ENCODE peak calls at places on chromosome 19, in eight cellular contexts. B, M, I, S, U, L, W and T are unnamed samples.

GRCh38 chr19:19670070-19670551 is 1.5 kb downstream of the ZNF101 start:
- DNase-seq in B (no peak), M (no peak), I (no peak), S (no peak), U (no peak), L (no peak), W (peak; percentile 17), T (no peak)

GRCh38 chr19:52896431-52897148 is 845 bp downstream of the ZNF320 start:
- DNase-seq in B (peak; percentile 11), M (no peak), I (no peak), S (peak; percentile 53), U (peak; percentile 66), L (peak; percentile 10), W (peak; percentile 82), T (no peak)

GRCh38 chr19:38733493-38734175 is 10.6 kb downstream of the CAPN12 start:
- DNase-seq in B (no peak), M (no peak), I (no peak), S (no peak), U (peak; percentile 65), L (no peak), W (peak; percentile 31), T (peak; percentile 44)

GRCh38 chr19:38685666-38686529 is 38.4 kb downstream of the ACTN4 start:
- DNase-seq in B (peak; percentile 85), M (no peak), I (no peak), S (no peak), U (no peak), L (peak; percentile 67), W (no peak), T (no peak)

GRCh38 chr19:42480335-42481095 is 37.8 kb upstream of the CXCL17 start:
- DNase-seq in B (peak; percentile 68), M (no peak), I (no peak), S (peak; percentile 58), U (no peak), L (peak; percentile 18), W (no peak), T (no peak)

GRCh38 chr19:15471639-15472101 is 7.3 kb upstream of the RASAL3 start:
- DNase-seq in B (no peak), M (no peak), I (no peak), S (no peak), U (peak; percentile 50), L (no peak), W (no peak), T (no peak)

GRCh38 chr19:38714354-38714778 is 29.9 kb downstream of the CAPN12 start:
- DNase-seq in B (no peak), M (no peak), I (peak; percentile 58), S (no peak), U (no peak), L (no peak), W (no peak), T (no peak)

GRCh38 chr19:16851031-16851712 is 22.0 kb downstream of the SIN3B start:
- DNase-seq in B (no peak), M (no peak), I (no peak), S (no peak), U (no peak), L (no peak), W (no peak), T (no peak)

GRCh38 chr19:14632286-14632685 is 42.4 kb downstream of the ADGRE3 start:
- DNase-seq in B (peak; percentile 24), M (no peak), I (no peak), S (no peak), U (no peak), L (peak; percentile 4), W (peak; percentile 20), T (peak; percentile 66)

GRCh38 chr19:46493236-46494114 is 2.2 kb downstream of the PNMA8B start:
- DNase-seq in B (no peak), M (no peak), I (peak; percentile 54), S (no peak), U (peak; percentile 75), L (no peak), W (no peak), T (peak; percentile 56)

GRCh38 chr19:49549045-49549444 is 21.2 kb downstream of the RCN3 start:
- DNase-seq in B (no peak), M (no peak), I (no peak), S (no peak), U (no peak), L (no peak), W (peak; percentile 70), T (no peak)

GRCh38 chr19:19463348-19464117 is 51.8 kb downstream of the TSSK6 start:
- DNase-seq in B (peak; percentile 69), M (no peak), I (no peak), S (no peak), U (no peak), L (peak; percentile 82), W (no peak), T (no peak)

GRCh38 chr19:43847884-43848283 is 20.8 kb downstream of the ZNF283 start:
- DNase-seq in B (no peak), M (no peak), I (no peak), S (no peak), U (no peak), L (no peak), W (no peak), T (no peak)

GRCh38 chr19:18351544-18351943 is 11.1 kb downstream of the PGPEP1 start:
- DNase-seq in B (no peak), M (no peak), I (no peak), S (no peak), U (no peak), L (no peak), W (no peak), T (no peak)

GRCh38 chr19:55382013-55382412 is 2.1 kb downstream of the TMEM238 start:
- DNase-seq in B (no peak), M (no peak), I (no peak), S (no peak), U (no peak), L (no peak), W (no peak), T (no peak)

GRCh38 chr19:15286688-15287355 is 45.5 kb downstream of the BRD4 start:
- DNase-seq in B (no peak), M (no peak), I (no peak), S (no peak), U (no peak), L (no peak), W (no peak), T (no peak)

GRCh38 chr19:28020631-28021315 is 1192.2 kb downstream of the UQCRFS1 start:
- DNase-seq in B (no peak), M (no peak), I (no peak), S (no peak), U (no peak), L (no peak), W (no peak), T (no peak)

GRCh38 chr19:17255150-17255621 is 9.4 kb downstream of the USHBP1 start:
- DNase-seq in B (no peak), M (no peak), I (no peak), S (peak; percentile 77), U (peak; percentile 77), L (no peak), W (no peak), T (no peak)

GRCh38 chr19:47719047-47719885 is 6.0 kb downstream of the EHD2 start:
- DNase-seq in B (peak; percentile 96), M (peak; percentile 64), I (peak; percentile 91), S (peak; percentile 54), U (peak; percentile 80), L (peak; percentile 99), W (peak; percentile 61), T (peak; percentile 22)
- H3K4me3 ChIP-seq in B (peak overlapping the region; percentile 34), M (peak overlapping the region; percentile 45), I (peak overlapping the region; percentile 56), S (no peak overlapping the region), U (peak overlapping the region; percentile 26), L (no peak overlapping the region), W (no peak overlapping the region), T (no peak overlapping the region)

DNA sequence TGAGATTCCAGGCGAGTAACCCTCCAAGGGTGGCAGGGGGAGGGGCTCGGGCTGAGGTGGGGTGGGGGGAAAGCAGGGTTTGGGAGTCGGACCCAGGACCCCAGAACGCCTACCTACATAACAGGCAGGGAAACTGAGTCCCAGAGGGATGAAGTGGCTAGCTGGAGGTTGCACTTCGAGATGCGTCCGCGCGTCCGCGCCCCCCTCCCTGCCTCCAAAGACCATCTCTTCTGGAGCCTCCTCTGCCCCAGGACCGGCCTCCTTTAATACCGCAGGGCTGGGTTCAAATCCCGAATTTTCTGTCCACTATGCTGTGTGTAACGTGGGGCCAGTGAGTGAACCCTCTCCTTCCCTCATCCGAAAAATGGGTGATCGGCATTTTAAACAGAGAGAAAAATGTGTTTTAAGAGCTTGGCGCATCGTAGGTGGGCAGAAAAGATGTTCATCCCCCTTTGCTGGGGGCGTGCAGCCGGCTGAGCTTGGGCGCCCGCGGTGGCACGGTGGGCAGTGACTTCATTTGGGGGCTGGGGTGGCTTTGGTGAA is 13.8 kb downstream of the TJP3 start:
- DNase-seq in B (no peak), M (no peak), I (no peak), S (no peak), U (no peak), L (no peak), W (no peak), T (no peak)
- H3K4me3 ChIP-seq in B (no peak overlapping the region), M (no peak overlapping the region), I (peak overlapping the region; percentile 32), S (no peak overlapping the region), U (peak overlapping the region; percentile 40), L (no peak overlapping the region), W (peak overlapping the region; percentile 45), T (no peak overlapping the region)

DNA sequence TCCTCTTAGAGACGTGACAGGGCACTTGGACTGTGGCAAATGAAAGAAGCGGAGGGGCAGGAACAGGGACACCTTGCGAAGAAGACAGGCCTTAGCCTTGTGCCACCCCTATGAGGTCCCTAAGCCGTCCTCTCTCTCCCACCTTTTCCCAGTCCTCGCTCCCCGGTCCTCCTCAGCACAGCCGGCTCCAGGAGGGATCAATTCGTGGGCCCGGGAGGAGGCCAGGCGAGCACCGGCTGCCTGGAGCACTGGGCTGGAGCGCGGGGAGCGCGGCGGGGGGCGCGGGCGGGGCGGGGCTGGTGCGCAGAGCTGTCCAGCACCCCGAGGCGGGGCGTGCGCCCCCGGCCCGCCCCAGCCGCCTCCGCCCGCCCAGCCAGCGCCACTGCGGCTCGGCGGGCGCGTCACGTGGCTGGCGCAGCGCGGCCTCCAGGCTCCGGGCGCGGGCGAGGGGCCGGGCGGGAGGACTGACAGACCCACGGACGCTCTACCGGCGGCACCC is at the start of gene LRP3:
- DNase-seq in B (peak; percentile 18), M (peak; percentile 24), I (peak; percentile 60), S (peak; percentile 48), U (peak; percentile 78), L (peak; percentile 22), W (peak; percentile 41), T (peak; percentile 72)
- H3K4me3 ChIP-seq in B (peak within 1 kb of the TSS; percentile 63), M (peak within 1 kb of the TSS; percentile 66), I (peak within 1 kb of the TSS; percentile 75), S (peak within 1 kb of the TSS; percentile 42), U (peak within 1 kb of the TSS; percentile 56), L (peak within 1 kb of the TSS; percentile 55), W (peak within 1 kb of the TSS; percentile 60), T (peak within 1 kb of the TSS; percentile 60)

GRCh38 chr19:10290876-10291553 is 1.3 kb downstream of the ICAM5 start:
- DNase-seq in B (no peak), M (no peak), I (peak; percentile 72), S (peak; percentile 81), U (peak; percentile 92), L (peak; percentile 40), W (peak; percentile 77), T (peak; percentile 72)
- H3K4me3 ChIP-seq in B (peak overlapping the region; percentile 54), M (peak overlapping the region; percentile 48), I (peak overlapping the region; percentile 67), S (peak overlapping the region; percentile 14), U (peak overlapping the region; percentile 58), L (peak overlapping the region; percentile 47), W (peak overlapping the region; percentile 42), T (no peak overlapping the region)